ENCODE peak calls at places on chromosomes 4 and X, in six cellular contexts. I is RWPE1, W is ascending aorta, S is choroid plexus epithelial cell, J is fibroblast of mammary gland, N is upper lobe of left lung. Q is an unnamed sample.

GRCh38 chr4:23932935-23933334 is 43.1 kb upstream of the PPARGC1A start:
- DNase-seq in J (peak), I (no peak), N (no peak), W (no peak), S (peak), Q (no peak)

GRCh38 chr4:635851-636627 is 10.7 kb downstream of the PDE6B start:
- DNase-seq in S (no peak), I (no peak), N (peak), J (no peak), W (no peak), Q (no peak)

GRCh38 chr4:186669159-186669720 is 54.4 kb downstream of the FAT1 start:
- DNase-seq in I (peak), S (peak), N (peak), J (peak), W (no peak), Q (no peak)

GRCh38 chr4:48960988-48961635 is 25.0 kb upstream of the CWH43 start:
- DNase-seq in I (no peak), S (no peak), J (no peak), N (no peak), W (no peak), Q (no peak)

GRCh38 chrX:11259437-11259836 is 33.8 kb upstream of the AMELX start:
- DNase-seq in I (no peak), J (no peak), S (no peak), W (no peak), N (no peak), Q (no peak)

GRCh38 chr4:78168029-78168428 is 110.9 kb downstream of the FRAS1 start:
- DNase-seq in W (no peak), J (no peak), S (no peak), N (no peak), I (no peak), Q (no peak)

GRCh38 chr4:2101346-2102044 is 42.4 kb downstream of the NAT8L start:
- DNase-seq in I (peak), S (no peak), N (no peak), J (peak), W (no peak), Q (no peak)

GRCh38 chrX:150421816-150422215 is 58.7 kb downstream of the MAMLD1 start:
- DNase-seq in J (peak), I (no peak), N (no peak), S (no peak), W (no peak), Q (no peak)

GRCh38 chr4:48184891-48185290 is 50.8 kb upstream of the TXK start:
- DNase-seq in W (no peak), J (no peak), N (no peak), S (peak), I (no peak), Q (no peak)

GRCh38 chr4:58093352-58093751 is 983.2 kb upstream of the IGFBP7 start:
- DNase-seq in S (no peak), W (no peak), J (no peak), N (no peak), I (no peak), Q (no peak)

DNA sequence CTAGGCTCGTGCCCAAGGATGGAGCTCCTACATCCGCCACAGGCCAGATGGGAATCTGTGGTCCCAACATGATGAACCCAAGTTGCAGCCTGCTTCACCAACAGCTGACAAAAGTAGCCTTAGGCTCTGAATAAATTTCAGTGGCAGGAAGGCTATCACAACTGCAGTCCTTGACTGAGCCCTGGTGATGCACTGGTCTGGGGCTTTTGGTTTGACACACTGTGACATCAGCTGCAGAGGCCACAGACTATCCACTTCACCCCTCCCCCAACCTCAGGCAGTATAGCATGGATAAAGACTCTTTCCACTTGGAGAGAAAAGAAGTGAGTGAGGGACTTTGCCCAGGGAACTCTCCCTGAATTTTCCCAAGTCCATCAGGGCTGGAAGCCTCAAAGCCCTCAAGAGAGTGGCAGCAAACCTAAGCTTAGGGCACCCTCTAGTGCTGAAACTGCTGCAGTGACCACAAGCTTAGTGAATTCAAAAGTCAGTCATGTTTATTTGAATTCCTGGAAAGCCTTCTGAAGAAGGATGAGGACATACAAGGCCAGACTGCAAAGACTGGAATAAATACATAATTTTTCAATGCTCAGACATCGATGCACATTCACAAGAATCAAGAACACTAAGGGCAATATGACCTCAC is 135.0 kb upstream of the TENT5D start:
- DNase-seq in W (no peak), J (peak), I (no peak), S (no peak), N (no peak), Q (no peak)
- TF ChIP-seq CTCF in W (peak), J (peak), I (no peak), S (no peak), N (no peak), Q (no peak)

GRCh38 chr4:123564758-123565346 is 168.3 kb downstream of the SPRY1 start:
- DNase-seq in I (peak), S (peak), J (peak), W (no peak), N (no peak), Q (no peak)
- TF ChIP-seq CTCF in I (peak), S (peak), J (peak), W (peak), N (peak), Q (peak)

DNA sequence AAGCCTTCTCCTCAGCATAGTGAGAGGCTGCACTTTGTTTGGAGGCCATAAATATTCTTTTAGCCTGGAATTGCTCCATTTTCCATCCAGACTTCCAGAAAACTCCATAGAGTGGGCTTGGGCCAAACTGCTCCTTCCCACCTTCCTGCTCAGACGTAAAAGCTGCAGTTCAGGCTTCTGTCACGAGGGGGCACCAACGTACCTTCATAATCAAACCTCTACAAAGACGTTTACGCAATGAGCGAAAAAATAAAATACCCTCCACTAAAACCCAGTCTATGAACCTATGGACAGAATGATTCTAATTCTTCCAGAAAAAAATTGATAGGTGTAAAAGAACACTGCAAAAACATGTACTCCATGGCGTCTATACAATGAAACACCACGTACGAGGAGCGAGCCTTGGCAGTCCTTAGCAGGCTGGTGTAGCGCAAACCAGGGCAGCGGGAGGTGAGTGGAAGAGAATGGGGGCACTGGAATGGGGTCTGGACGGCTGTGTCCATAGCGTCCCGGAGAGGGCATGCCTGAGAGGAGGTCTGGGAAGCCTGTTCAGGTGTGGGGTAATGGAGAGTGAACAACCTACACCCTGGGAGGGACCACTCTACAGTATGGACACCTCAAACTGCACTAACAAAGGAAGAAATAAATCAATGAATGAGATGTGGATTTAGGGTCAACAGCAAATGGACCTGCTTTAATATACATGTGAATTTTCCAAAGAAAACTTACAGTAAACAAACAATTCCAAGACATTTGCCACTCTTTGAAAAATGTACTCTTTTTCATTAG is 14.3 kb upstream of the RAB40A start:
- DNase-seq in W (peak), J (peak), S (peak), I (no peak), N (no peak), Q (no peak)
- TF ChIP-seq CTCF in W (peak), J (peak), S (peak), I (peak), N (peak), Q (peak)

DNA sequence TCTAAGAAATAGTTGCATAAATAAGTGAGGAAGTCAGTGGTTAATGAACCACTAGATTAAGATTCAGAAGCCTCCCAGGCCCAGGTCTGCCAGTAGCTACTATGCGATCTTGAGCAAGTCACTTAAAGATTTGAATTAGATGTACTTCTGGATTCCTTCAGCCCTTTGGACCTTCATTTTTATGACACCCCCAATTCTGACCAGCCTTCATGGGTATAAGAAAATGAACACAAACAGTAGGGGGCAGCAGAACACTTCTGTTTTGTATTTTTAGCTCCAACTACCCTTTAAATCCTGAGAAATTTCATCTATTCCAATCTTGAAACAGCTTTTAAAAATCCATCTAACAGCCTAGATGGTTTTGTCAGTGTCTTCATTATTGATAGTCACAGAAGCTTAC is 19.0 kb downstream of the TMEM47 start:
- DNase-seq in I (no peak), S (peak), W (no peak), J (peak), N (no peak), Q (no peak)
- TF ChIP-seq CTCF in I (peak), S (peak), W (peak), J (peak), N (peak), Q (peak)

GRCh38 chr4:56976878-56977320 is 507 bp downstream of the NOA1 start:
- DNase-seq in N (peak), W (peak), J (no peak), S (peak), I (peak), Q (peak)
- TF ChIP-seq CTCF in N (peak), W (peak), J (no peak), S (no peak), I (peak), Q (no peak)

DNA sequence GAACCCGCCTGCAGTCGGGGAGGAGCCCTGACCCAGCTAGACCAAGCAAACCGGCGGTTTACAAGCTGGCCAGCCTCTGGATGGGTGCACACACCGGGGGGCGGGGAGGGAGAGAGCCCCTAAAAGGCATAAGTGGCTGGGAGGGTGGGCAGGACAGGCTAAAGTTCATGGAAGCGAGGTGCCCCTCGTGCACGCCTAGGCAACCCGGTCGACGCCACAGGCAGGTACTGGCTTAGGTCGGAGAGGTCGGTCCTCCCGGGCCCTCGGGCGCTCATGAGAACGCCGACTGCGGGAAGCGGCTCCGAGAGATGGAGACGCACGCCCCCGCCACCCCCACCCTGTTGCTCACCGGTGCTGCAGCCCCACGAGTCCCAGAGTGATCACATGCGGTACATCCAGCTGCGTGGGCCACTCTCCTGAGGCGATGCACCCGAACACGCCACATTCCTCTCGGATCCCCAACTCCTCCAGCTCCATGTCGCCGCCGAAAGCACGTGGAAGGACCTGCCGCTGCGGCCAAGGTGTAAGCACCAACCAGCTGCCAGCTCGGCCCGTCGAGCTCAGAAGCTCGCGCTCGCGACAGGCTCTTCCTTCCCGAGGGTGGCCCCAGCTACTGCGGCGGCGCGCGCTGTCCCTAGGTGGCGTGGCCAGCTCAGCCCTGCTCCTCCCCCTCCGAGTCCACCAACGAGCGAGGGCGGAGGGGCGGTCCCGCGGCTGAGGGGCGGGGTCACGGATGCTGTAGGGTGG is at the start of gene PPAT:
- DNase-seq in I (peak), J (peak), N (peak), S (peak), W (peak), Q (peak)
- TF ChIP-seq CTCF in I (peak), J (no peak), N (peak), S (peak), W (peak), Q (no peak)

GRCh38 chrX:46381630-46382029 is 163.6 kb downstream of the ZNF674 start:
- DNase-seq in J (peak), I (no peak), S (peak), N (no peak), W (no peak), Q (no peak)
- TF ChIP-seq CTCF in J (peak), I (no peak), S (peak), N (no peak), W (peak), Q (no peak)

Q was measured in mesothelial cell of epicardium.